ENCODE peak calls at places on chromosomes 7 and 10, in eight cellular contexts. H is left ventricle myocardium inferior; Q is BJ; U is foreskin fibroblast; S is mammary epithelial cell; G is brain microvascular endothelial cell; Z is CD8-positive, alpha-beta T cell; F is upper lobe of right lung. C is an unnamed sample.
A peak's percentile ranks its signal among the peaks of the same experiment; 100 is the strongest.

GRCh38 chr7:30888783-30889182 is 22.9 kb upstream of the AQP1 start:
- DNase-seq in H (no peak), Q (peak; percentile 58), U (peak; percentile 95), S (peak; percentile 70), G (peak; percentile 86), Z (no peak), F (no peak), C (no peak)

GRCh38 chr7:141585592-141586510 is 34.6 kb downstream of the AGK start:
- DNase-seq in H (no peak), Q (peak; percentile 80), U (peak; percentile 85), S (peak; percentile 83), G (peak; percentile 94), Z (no peak), F (no peak), C (no peak)

GRCh38 chr10:29642996-29643395 is 8.2 kb upstream of the SVIL start:
- DNase-seq in H (no peak), Q (no peak), U (peak; percentile 86), S (no peak), G (peak; percentile 87), Z (no peak), F (no peak), C (no peak)

GRCh38 chr7:82506208-82506607 is 62.6 kb upstream of the CACNA2D1 start:
- DNase-seq in H (no peak), Q (no peak), U (no peak), S (no peak), G (peak; percentile 9), Z (no peak), F (no peak), C (no peak)

GRCh38 chr7:36949711-36950600 is 225.7 kb upstream of the AOAH start:
- DNase-seq in H (no peak), Q (no peak), U (no peak), S (no peak), G (no peak), Z (no peak), F (no peak), C (no peak)

GRCh38 chr7:1852781-1853618 is 182.9 kb downstream of the ELFN1 start:
- DNase-seq in H (peak; percentile 12), Q (no peak), U (peak; percentile 1), S (no peak), G (no peak), Z (no peak), F (peak; percentile 59), C (no peak)

GRCh38 chr7:29297194-29297890 is 102.8 kb downstream of the CHN2 start:
- DNase-seq in H (no peak), Q (no peak), U (no peak), S (no peak), G (no peak), Z (no peak), F (no peak), C (no peak)

GRCh38 chr10:71244638-71245419 is 32.5 kb downstream of the UNC5B start:
- DNase-seq in H (peak; percentile 71), Q (peak; percentile 94), U (peak; percentile 99), S (no peak), G (peak; percentile 45), Z (no peak), F (no peak), C (no peak)

GRCh38 chr10:86644412-86645110 is 9.8 kb upstream of the OPN4 start:
- DNase-seq in H (no peak), Q (no peak), U (peak; percentile 28), S (peak; percentile 78), G (peak; percentile 37), Z (no peak), F (no peak), C (no peak)

GRCh38 chr10:77247076-77247561 is 390.5 kb downstream of the KCNMA1 start:
- DNase-seq in H (no peak), Q (no peak), U (peak; percentile 31), S (no peak), G (peak; percentile 94), Z (no peak), F (no peak), C (no peak)

GRCh38 chr7:43465581-43466554 is 117.0 kb upstream of the STK17A start:
- DNase-seq in H (no peak), Q (no peak), U (peak; percentile 18), S (peak; percentile 50), G (no peak), Z (no peak), F (no peak), C (no peak)

GRCh38 chr7:64888901-64889685 is 14.0 kb upstream of the ZNF273 start:
- DNase-seq in H (peak; percentile 31), Q (no peak), U (peak; percentile 19), S (no peak), G (no peak), Z (peak; percentile 14), F (peak; percentile 75), C (no peak)
- H3K4me3 ChIP-seq in H (peak overlapping the region; percentile 70), Q (peak overlapping the region; percentile 24), U (peak overlapping the region; percentile 35), S (peak overlapping the region; percentile 18), G (peak overlapping the region; percentile 41), Z (peak overlapping the region; percentile 61), F (peak overlapping the region; percentile 60), C (peak overlapping the region; percentile 66)

GRCh38 chr7:99928188-99928587 is 1.2 kb downstream of the GJC3 start:
- DNase-seq in H (no peak), Q (no peak), U (no peak), S (no peak), G (no peak), Z (no peak), F (no peak), C (no peak)

GRCh38 chr7:99928994-99929729 is at the start of gene GJC3:
- DNase-seq in H (peak; percentile 62), Q (no peak), U (peak; percentile 81), S (peak; percentile 59), G (peak; percentile 34), Z (peak; percentile 38), F (peak; percentile 82), C (no peak)

GRCh38 chr7:99930376-99930775 is 956 bp upstream of the GJC3 start:
- DNase-seq in H (no peak), Q (no peak), U (no peak), S (no peak), G (no peak), Z (no peak), F (no peak), C (no peak)

GRCh38 chr7:99927536-99927935 is 1.9 kb downstream of the GJC3 start:
- DNase-seq in H (no peak), Q (no peak), U (no peak), S (no peak), G (no peak), Z (no peak), F (no peak), C (no peak)

GRCh38 chr7:99929730-99930053 is 272 bp upstream of the GJC3 start:
- DNase-seq in H (no peak), Q (no peak), U (no peak), S (no peak), G (no peak), Z (no peak), F (no peak), C (no peak)
- H3K4me3 ChIP-seq in H (peak overlapping the region; percentile 58), Q (no peak overlapping the region), U (peak overlapping the region; percentile 23), S (no peak overlapping the region), G (peak overlapping the region; percentile 34), Z (no peak overlapping the region), F (no peak overlapping the region), C (no peak overlapping the region)

GRCh38 chr10:93299606-93300353 is 182.4 kb downstream of the MYOF start:
- DNase-seq in H (no peak), Q (peak; percentile 30), U (peak; percentile 75), S (no peak), G (no peak), Z (no peak), F (no peak), C (no peak)
- H3K4me3 ChIP-seq in H (no peak overlapping the region), Q (no peak overlapping the region), U (peak overlapping the region; percentile 6), S (no peak overlapping the region), G (no peak overlapping the region), Z (no peak overlapping the region), F (no peak overlapping the region), C (no peak overlapping the region)

GRCh38 chr10:44747593-44748172 is 163.5 kb upstream of the TMEM72 start:
- DNase-seq in H (no peak), Q (no peak), U (no peak), S (no peak), G (no peak), Z (no peak), F (no peak), C (no peak)
- H3K4me3 ChIP-seq in H (no peak overlapping the region), Q (no peak overlapping the region), U (no peak overlapping the region), S (no peak overlapping the region), G (no peak overlapping the region), Z (no peak overlapping the region), F (no peak overlapping the region), C (no peak overlapping the region)

GRCh38 chr10:113663142-113663541 is 699 bp downstream of the NRAP start:
- DNase-seq in H (no peak), Q (no peak), U (no peak), S (no peak), G (peak; percentile 9), Z (no peak), F (no peak), C (no peak)
- H3K4me3 ChIP-seq in H (peak overlapping the region; percentile 63), Q (no peak overlapping the region), U (no peak overlapping the region), S (no peak overlapping the region), G (no peak overlapping the region), Z (no peak overlapping the region), F (no peak overlapping the region), C (no peak overlapping the region)

DNA sequence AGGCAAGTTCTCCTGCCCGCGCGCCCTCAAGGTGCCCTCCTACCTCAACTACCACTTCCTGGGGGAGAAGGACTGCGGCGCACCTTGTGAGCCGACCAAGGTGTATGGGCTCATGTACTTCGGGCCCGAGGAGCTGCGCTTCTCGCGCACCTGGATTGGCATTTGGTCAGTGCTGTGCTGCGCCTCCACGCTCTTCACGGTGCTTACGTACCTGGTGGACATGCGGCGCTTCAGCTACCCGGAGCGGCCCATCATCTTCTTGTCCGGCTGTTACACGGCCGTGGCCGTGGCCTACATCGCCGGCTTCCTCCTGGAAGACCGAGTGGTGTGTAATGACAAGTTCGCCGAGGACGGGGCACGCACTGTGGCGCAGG is 1.4 kb downstream of the FZD1 start:
- DNase-seq in H (no peak), Q (no peak), U (peak; percentile 47), S (peak; percentile 41), G (no peak), Z (no peak), F (peak; percentile 73), C (no peak)
- H3K4me3 ChIP-seq in H (peak overlapping the region; percentile 77), Q (peak overlapping the region; percentile 49), U (peak overlapping the region; percentile 72), S (peak overlapping the region; percentile 74), G (peak overlapping the region; percentile 81), Z (no peak overlapping the region), F (peak overlapping the region; percentile 65), C (no peak overlapping the region)